ENCODE peak calls at places on chromosome 18, in five cellular contexts. E, G, M, R and U are unnamed samples.

GRCh38 chr18:10726198-10727068 is 200.6 kb downstream of the NAPG start:
- DNase-seq in E (no peak), G (no peak), M (no peak), R (no peak), U (no peak)

GRCh38 chr18:44537521-44537920 is 143.2 kb upstream of the SETBP1 start:
- DNase-seq in E (no peak), G (peak), M (no peak), R (no peak), U (no peak)

GRCh38 chr18:12703714-12704113 is 872 bp downstream of the PSMG2 start:
- DNase-seq in E (no peak), G (peak), M (peak), R (no peak), U (no peak)

GRCh38 chr18:35736696-35737095 is 155.2 kb downstream of the GALNT1 start:
- DNase-seq in E (no peak), G (no peak), M (no peak), R (no peak), U (no peak)

GRCh38 chr18:10085405-10085804 is 171.6 kb downstream of the VAPA start:
- DNase-seq in E (no peak), G (peak), M (no peak), R (no peak), U (no peak)

GRCh38 chr18:25231327-25231691 is 120.7 kb downstream of the ZNF521 start:
- DNase-seq in E (no peak), G (no peak), M (no peak), R (no peak), U (no peak)

GRCh38 chr18:61901334-61901986 is 8.7 kb upstream of the RNF152 start:
- DNase-seq in E (peak), G (peak), M (peak), R (peak), U (peak)

GRCh38 chr18:75161629-75162028 is 47.3 kb downstream of the PTGR3 start:
- DNase-seq in E (no peak), G (no peak), M (peak), R (peak), U (no peak)

GRCh38 chr18:499351-500229 is 911 bp downstream of the COLEC12 start:
- DNase-seq in E (no peak), G (peak), M (no peak), R (peak), U (no peak)